ENCODE peak calls at places on chromosomes 11 and 22, in nine cellular contexts. O, T, G, X, P, F, Y, Q and E are unnamed samples.

GRCh38 chr11:72613450-72613849 is 60.8 kb downstream of the PDE2A start:
- DNase-seq in Q (no peak), O (no peak), Y (no peak), F (no peak), X (no peak), G (no peak), P (no peak), T (no peak), E (no peak)

GRCh38 chr22:18057568-18058209 is 20.1 kb upstream of the PEX26 start:
- DNase-seq in Y (peak; percentile 90), X (peak; percentile 97), F (peak; percentile 83), T (peak; percentile 67), O (peak; percentile 78), G (peak; percentile 95), P (no peak), Q (peak; percentile 1), E (no peak)

GRCh38 chr22:26172389-26172990 is 3.2 kb downstream of the SEZ6L start:
- DNase-seq in F (no peak), P (no peak), X (peak; percentile 40), T (peak; percentile 16), O (peak; percentile 75), Q (no peak), Y (no peak), G (peak; percentile 41), E (no peak)

GRCh38 chr11:6721343-6721742 is 38.2 kb upstream of the MRPL17 start:
- DNase-seq in X (no peak), T (no peak), G (no peak), P (no peak), Y (no peak), F (no peak), Q (no peak), O (no peak), E (no peak)

GRCh38 chr22:36184433-36185035 is 17.1 kb downstream of the APOL4 start:
- DNase-seq in G (peak; percentile 34), Y (no peak), P (no peak), O (no peak), X (peak; percentile 74), F (no peak), T (no peak), Q (no peak), E (no peak)

GRCh38 chr11:36015806-36016205 is 71.9 kb downstream of the LDLRAD3 start:
- DNase-seq in Y (peak; percentile 28), X (no peak), P (no peak), F (no peak), T (no peak), G (no peak), O (no peak), Q (no peak), E (no peak)

GRCh38 chr22:29748248-29748893 is 18.4 kb downstream of the ZMAT5 start:
- DNase-seq in F (peak; percentile 37), G (peak; percentile 17), O (no peak), X (no peak), Y (no peak), P (no peak), T (no peak), Q (no peak), E (no peak)

GRCh38 chr11:131991606-131992005 is 621.2 kb downstream of the NTM start:
- DNase-seq in Q (no peak), X (no peak), Y (no peak), P (no peak), G (no peak), T (no peak), F (no peak), O (no peak), E (no peak)

GRCh38 chr11:112735470-112735869 is 225.8 kb upstream of the NCAM1 start:
- DNase-seq in O (no peak), F (no peak), Y (no peak), P (no peak), Q (no peak), G (no peak), T (no peak), X (no peak), E (no peak)

GRCh38 chr22:41906822-41907221 is 8.1 kb downstream of the SHISA8 start:
- DNase-seq in X (no peak), O (no peak), T (no peak), Y (no peak), F (no peak), Q (no peak), P (peak; percentile 6), G (no peak), E (no peak)

GRCh38 chr11:35272391-35272821 is 133.4 kb downstream of the CD44 start:
- DNase-seq in F (no peak), Q (peak; percentile 67), P (no peak), Y (no peak), X (no peak), O (peak; percentile 64), G (no peak), T (no peak), E (no peak)

GRCh38 chr11:1455032-1455762 is 31.4 kb downstream of the MOB2 start:
- DNase-seq in P (no peak), Q (no peak), Y (no peak), F (no peak), T (no peak), G (no peak), X (no peak), O (no peak), E (no peak)

GRCh38 chr11:75344761-75345454 is 6.6 kb downstream of the ARRB1 start:
- DNase-seq in G (no peak), Y (peak; percentile 74), F (no peak), O (no peak), T (no peak), Q (no peak), X (no peak), P (peak; percentile 54), E (no peak)

GRCh38 chr11:62399172-62399867 is 19.5 kb upstream of the SCGB1A1 start:
- DNase-seq in Y (no peak), F (no peak), O (no peak), Q (no peak), X (no peak), P (no peak), G (peak; percentile 53), T (no peak), E (no peak)

GRCh38 chr11:11972148-11972547 is 36.3 kb downstream of the DKK3 start:
- DNase-seq in O (no peak), F (no peak), X (no peak), G (no peak), T (no peak), Q (no peak), Y (no peak), P (no peak), E (no peak)

GRCh38 chr11:9760180-9760550 is 96.3 kb downstream of the SWAP70 start:
- DNase-seq in T (peak; percentile 61), P (no peak), G (peak; percentile 92), Q (no peak), O (no peak), F (peak; percentile 66), X (peak; percentile 52), Y (peak; percentile 71), E (no peak)

GRCh38 chr11:3043315-3043871 is 13.8 kb downstream of the CARS1 start:
- DNase-seq in Q (no peak), F (no peak), Y (peak; percentile 89), O (no peak), G (no peak), T (no peak), P (no peak), X (peak; percentile 34), E (no peak)

GRCh38 chr22:28774378-28774777 is 1.9 kb downstream of the CCDC117 start:
- DNase-seq in Y (no peak), Q (no peak), F (no peak), T (no peak), G (no peak), O (no peak), X (no peak), P (no peak), E (no peak)

GRCh38 chr11:44615041-44615513 is 49.6 kb downstream of the CD82 start:
- DNase-seq in Y (no peak), Q (no peak), G (no peak), X (no peak), T (no peak), O (no peak), P (no peak), F (no peak), E (no peak)

GRCh38 chr11:77195071-77195705 is 67.1 kb downstream of the MYO7A start:
- DNase-seq in X (no peak), T (no peak), G (no peak), Q (no peak), Y (no peak), F (no peak), O (no peak), P (no peak), E (no peak)

GRCh38 chr11:15493921-15494630 is 379.4 kb downstream of the INSC start:
- DNase-seq in P (no peak), X (no peak), Y (peak; percentile 23), G (no peak), T (no peak), O (no peak), F (no peak), Q (no peak), E (peak; percentile 3)